ENCODE peak calls at places on chromosomes 12 and 14, in six cellular contexts. J is SK-N-SH, G is HL-60, T is stomach, X is prostate gland, Q is suprapubic skin. B is an unnamed sample.

GRCh38 chr12:119802472-119802871 is 74.6 kb downstream of the CIT start:
- DNase-seq in G (no peak), T (no peak), Q (peak), X (peak), J (no peak), B (peak)

GRCh38 chr14:97854918-97855317 is 1057.7 kb downstream of the VRK1 start:
- DNase-seq in T (no peak), G (no peak), Q (no peak), J (no peak), X (no peak), B (no peak)

GRCh38 chr12:49838973-49839633 is 3.8 kb downstream of the BCDIN3D start:
- DNase-seq in T (no peak), G (peak), Q (no peak), X (no peak), J (peak), B (no peak)

GRCh38 chr12:12719496-12719895 is 2.3 kb downstream of the CDKN1B start:
- DNase-seq in J (no peak), G (peak), X (no peak), Q (no peak), T (no peak), B (no peak)

GRCh38 chr14:61475316-61475715 is 153.9 kb downstream of the PRKCH start:
- DNase-seq in T (no peak), J (no peak), G (peak), X (no peak), Q (no peak), B (no peak)

GRCh38 chr14:33908540-33909223 is 42.2 kb downstream of the EGLN3 start:
- DNase-seq in Q (no peak), G (no peak), J (no peak), T (no peak), X (no peak), B (peak)

GRCh38 chr12:6963016-6963731 is 7.3 kb downstream of the PHB2 start:
- DNase-seq in J (peak), X (peak), T (peak), G (no peak), Q (no peak), B (peak)

GRCh38 chr14:33693237-33693636 is 257.6 kb downstream of the EGLN3 start:
- DNase-seq in Q (no peak), G (no peak), X (no peak), J (no peak), T (no peak), B (no peak)

GRCh38 chr12:127253797-127254196 is 1013.2 kb upstream of the TMEM132C start:
- DNase-seq in X (no peak), J (no peak), T (no peak), Q (no peak), G (no peak), B (no peak)

GRCh38 chr14:89621009-89621421 is 204.0 kb upstream of the FOXN3 start:
- DNase-seq in G (no peak), T (no peak), X (no peak), Q (no peak), J (no peak), B (no peak)

GRCh38 chr14:101665478-101666078 is 95.9 kb upstream of the PPP2R5C start:
- DNase-seq in G (peak), J (peak), T (no peak), X (no peak), Q (no peak), B (peak)

GRCh38 chr14:26286066-26286791 is 311.6 kb downstream of the NOVA1 start:
- DNase-seq in G (no peak), T (no peak), J (no peak), X (no peak), Q (no peak), B (no peak)

GRCh38 chr14:65446159-65446558 is 33.6 kb downstream of the FUT8 start:
- DNase-seq in T (no peak), J (no peak), X (no peak), G (no peak), Q (no peak), B (no peak)

GRCh38 chr12:119036878-119037493 is 55.6 kb downstream of the SRRM4 start:
- DNase-seq in J (peak), T (peak), Q (no peak), X (no peak), G (peak), B (peak)

GRCh38 chr14:91349481-91350074 is 68.0 kb downstream of the CCDC88C start:
- DNase-seq in T (no peak), G (no peak), J (no peak), X (no peak), Q (no peak), B (no peak)

GRCh38 chr12:61821381-61821780 is 438.8 kb upstream of the USP15 start:
- DNase-seq in X (no peak), J (no peak), G (no peak), Q (no peak), T (no peak), B (no peak)

GRCh38 chr14:68639518-68640292 is 153.2 kb downstream of the ZFP36L1 start:
- DNase-seq in X (no peak), J (no peak), T (no peak), G (no peak), Q (no peak), B (no peak)

GRCh38 chr14:93014038-93015023 is 91.4 kb downstream of the CHGA start:
- DNase-seq in T (no peak), X (no peak), G (no peak), Q (no peak), J (no peak), B (no peak)

GRCh38 chr12:46269429-46270241 is 792 bp upstream of the SLC38A1 start:
- DNase-seq in T (no peak), J (no peak), Q (no peak), G (no peak), X (no peak), B (peak)

GRCh38 chr12:30835216-30835615 is 80.5 kb upstream of the CAPRIN2 start:
- DNase-seq in T (no peak), J (no peak), G (no peak), X (no peak), Q (no peak), B (no peak)

GRCh38 chr12:63103489-63104131 is 47.4 kb downstream of the AVPR1A start:
- DNase-seq in T (no peak), Q (no peak), J (peak), G (peak), X (no peak), B (no peak)

GRCh38 chr12:40171501-40171900 is 53.3 kb upstream of the LRRK2 start:
- DNase-seq in T (no peak), Q (no peak), J (no peak), X (no peak), G (no peak), B (no peak)

GRCh38 chr14:35124127-35124526 is 1.8 kb downstream of the PRORP start:
- DNase-seq in J (no peak), G (no peak), T (no peak), Q (no peak), X (no peak), B (no peak)

GRCh38 chr14:32813401-32813800 is 125.3 kb upstream of the NPAS3 start:
- DNase-seq in Q (no peak), J (no peak), G (no peak), T (no peak), X (no peak), B (no peak)

GRCh38 chr12:4909734-4910501 is at the start of gene KCNA1:
- DNase-seq in G (no peak), X (no peak), T (no peak), Q (no peak), J (peak), B (no peak)

GRCh38 chr14:42224053-42224888 is 617.6 kb downstream of the LRFN5 start:
- DNase-seq in J (peak), X (peak), T (peak), G (peak), Q (no peak), B (peak)

GRCh38 chr12:113466770-113467153 is 4.9 kb downstream of the LHX5 start:
- DNase-seq in G (no peak), Q (no peak), X (no peak), T (no peak), J (no peak), B (no peak)
- H3K4me3 ChIP-seq in G (no peak), Q (no peak), X (no peak), T (peak), J (no peak), B (peak)

GRCh38 chr12:52014567-52015392 is 8.0 kb downstream of the TAMALIN start:
- DNase-seq in T (no peak), J (no peak), X (no peak), Q (no peak), G (no peak), B (no peak)
- TF ChIP-seq POLR2AphosphoS5 in T (no peak), J (no peak), X (no peak), Q (no peak), G (no peak), B (no peak)

DNA sequence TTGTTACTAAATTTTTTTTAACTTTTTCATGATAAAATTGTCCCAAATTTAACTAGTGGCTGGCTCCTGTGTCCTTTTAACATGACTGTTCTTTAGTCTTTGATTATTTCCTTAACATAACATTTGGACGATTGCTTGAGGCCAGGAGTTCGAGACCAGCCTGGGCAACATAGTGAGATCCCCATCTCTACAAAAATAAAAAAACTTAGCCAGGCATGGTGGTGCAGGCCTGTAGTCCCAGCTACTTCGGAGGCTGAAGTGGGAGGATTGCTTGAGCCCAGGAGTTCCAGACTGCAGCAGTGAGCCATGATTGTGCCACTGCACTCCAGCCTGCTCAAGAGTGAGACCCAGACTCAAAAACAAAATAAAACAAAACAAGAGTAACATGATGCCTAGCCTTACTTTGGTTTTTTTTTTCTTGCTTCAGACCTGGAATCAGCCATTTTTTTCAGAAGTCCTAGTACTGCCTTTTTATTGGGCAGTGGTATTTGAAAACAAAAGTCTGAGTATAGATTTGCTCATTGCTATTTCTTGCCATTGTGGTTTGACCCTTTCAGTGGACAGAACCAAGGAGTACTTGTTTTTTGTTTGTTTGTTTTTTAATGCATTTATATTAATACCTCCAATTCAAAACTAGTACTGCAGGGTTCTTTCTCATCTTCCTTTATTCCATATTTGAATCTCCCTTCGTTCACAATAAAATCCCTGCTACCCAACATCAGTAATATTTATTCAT is 4.8 kb downstream of the TOGARAM1 start:
- DNase-seq in T (no peak), J (no peak), Q (no peak), X (no peak), G (no peak), B (no peak)
- H3K4me3 ChIP-seq in T (peak), J (peak), Q (peak), X (no peak), G (peak), B (no peak)

GRCh38 chr12:122862110-122862634 is 26.9 kb downstream of the HIP1R start:
- DNase-seq in Q (peak), X (no peak), J (peak), G (no peak), T (no peak), B (no peak)

GRCh38 chr12:122860854-122861585 is 25.8 kb downstream of the HIP1R start:
- DNase-seq in J (peak), T (no peak), G (no peak), X (no peak), Q (peak), B (no peak)

GRCh38 chr12:122864894-122865253 is 29.6 kb downstream of the HIP1R start:
- DNase-seq in G (no peak), T (no peak), X (no peak), J (peak), Q (no peak), B (no peak)

GRCh38 chr12:122861586-122861970 is 26.3 kb downstream of the HIP1R start:
- DNase-seq in J (peak), T (no peak), G (no peak), X (no peak), Q (peak), B (no peak)

GRCh38 chr12:122862872-122863701 is 27.8 kb downstream of the HIP1R start:
- DNase-seq in Q (no peak), T (peak), X (peak), G (no peak), J (peak), B (peak)
- TF ChIP-seq POLR2AphosphoS5 in Q (peak), T (no peak), X (peak), G (no peak), J (no peak), B (no peak)

GRCh38 chr12:26196424-26196722 is 1.0 kb downstream of the SSPN start:
- DNase-seq in T (no peak), G (no peak), J (peak), X (no peak), Q (no peak), B (no peak)
- H3K4me3 ChIP-seq in T (peak), G (no peak), J (peak), X (peak), Q (peak), B (peak)